ENCODE peak calls at places on chromosomes 5 and 9, in nine cellular contexts. V, P, T, I, O, H, E, M and Y are unnamed samples. For H3K9me3, the result is how much of the 10 kb centered on the place peaks cover.

GRCh38 chr9:137218754-137219271 is 3.2 kb downstream of the RNF208 start:
- DNase-seq in V (no peak), P (no peak), T (peak), I (no peak), O (peak), H (no peak), E (no peak), M (no peak), Y (peak)

GRCh38 chr9:124652203-124652992 is 118.7 kb downstream of the NR6A1 start:
- DNase-seq in V (peak), P (no peak), T (no peak), I (no peak), O (peak), H (peak), E (peak), M (no peak), Y (peak)

GRCh38 chr5:3694819-3695218 is 99.2 kb downstream of the IRX1 start:
- DNase-seq in V (no peak), P (no peak), T (no peak), I (no peak), O (peak), H (peak), E (no peak), M (no peak), Y (no peak)

GRCh38 chr9:124259273-124260078 is 1.7 kb downstream of the NEK6 start:
- DNase-seq in V (peak), P (peak), T (peak), I (no peak), O (peak), H (peak), E (no peak), M (peak), Y (peak)

GRCh38 chr9:93120846-93121315 is 13.2 kb downstream of the NINJ1 start:
- DNase-seq in V (peak), P (no peak), T (peak), I (no peak), O (no peak), H (no peak), E (peak), M (no peak), Y (no peak)

GRCh38 chr5:113487411-113487778 is 858 bp downstream of the MCC start:
- DNase-seq in V (no peak), P (peak), T (no peak), I (no peak), O (peak), H (peak), E (no peak), M (peak), Y (no peak)

GRCh38 chr9:107480386-107480789 is 9.2 kb downstream of the KLF4 start:
- DNase-seq in V (no peak), P (peak), T (no peak), I (no peak), O (peak), H (peak), E (peak), M (no peak), Y (no peak)

GRCh38 chr9:98924971-98925820 is 18.5 kb upstream of the COL15A1 start:
- DNase-seq in V (no peak), P (no peak), T (no peak), I (no peak), O (peak), H (no peak), E (no peak), M (no peak), Y (no peak)

GRCh38 chr9:136518623-136519022 is 27.2 kb downstream of the NOTCH1 start:
- DNase-seq in V (no peak), P (no peak), T (no peak), I (no peak), O (no peak), H (no peak), E (no peak), M (no peak), Y (no peak)

GRCh38 chr5:57976506-57976905 is 483.4 kb downstream of the PLK2 start:
- DNase-seq in V (no peak), P (no peak), T (no peak), I (no peak), O (no peak), H (no peak), E (no peak), M (no peak), Y (no peak)

GRCh38 chr5:14591548-14591947 is 10.0 kb downstream of the OTULINL start:
- DNase-seq in V (no peak), P (no peak), T (no peak), I (no peak), O (no peak), H (no peak), E (no peak), M (no peak), Y (no peak)

GRCh38 chr9:109972026-109973005 is 192.3 kb downstream of the PALM2AKAP2 start:
- DNase-seq in V (no peak), P (no peak), T (no peak), I (no peak), O (no peak), H (no peak), E (no peak), M (no peak), Y (peak)

GRCh38 chr5:151233576-151234202 is 9.8 kb upstream of the CCDC69 start:
- DNase-seq in V (no peak), P (no peak), T (no peak), I (no peak), O (no peak), H (no peak), E (no peak), M (no peak), Y (no peak)

GRCh38 chr9:131608469-131609115 is 63.3 kb downstream of the PRRT1B start:
- DNase-seq in V (peak), P (no peak), T (no peak), I (no peak), O (peak), H (peak), E (peak), M (peak), Y (peak)

GRCh38 chr5:14213813-14214585 is 70.9 kb downstream of the TRIO start:
- DNase-seq in V (no peak), P (no peak), T (no peak), I (no peak), O (no peak), H (no peak), E (no peak), M (no peak), Y (no peak)

GRCh38 chr9:126084696-126085095 is 241.9 kb upstream of the MVB12B start:
- DNase-seq in V (no peak), P (no peak), T (no peak), I (no peak), O (no peak), H (no peak), E (no peak), M (no peak), Y (no peak)

GRCh38 chr9:98536542-98537173 is 172.1 kb downstream of the GABBR2 start:
- DNase-seq in V (no peak), P (peak), T (no peak), I (no peak), O (no peak), H (no peak), E (no peak), M (no peak), Y (no peak)

GRCh38 chr9:105054488-105054887 is 126.5 kb upstream of the ABCA1 start:
- DNase-seq in V (no peak), P (no peak), T (no peak), I (no peak), O (peak), H (peak), E (no peak), M (no peak), Y (no peak)

DNA sequence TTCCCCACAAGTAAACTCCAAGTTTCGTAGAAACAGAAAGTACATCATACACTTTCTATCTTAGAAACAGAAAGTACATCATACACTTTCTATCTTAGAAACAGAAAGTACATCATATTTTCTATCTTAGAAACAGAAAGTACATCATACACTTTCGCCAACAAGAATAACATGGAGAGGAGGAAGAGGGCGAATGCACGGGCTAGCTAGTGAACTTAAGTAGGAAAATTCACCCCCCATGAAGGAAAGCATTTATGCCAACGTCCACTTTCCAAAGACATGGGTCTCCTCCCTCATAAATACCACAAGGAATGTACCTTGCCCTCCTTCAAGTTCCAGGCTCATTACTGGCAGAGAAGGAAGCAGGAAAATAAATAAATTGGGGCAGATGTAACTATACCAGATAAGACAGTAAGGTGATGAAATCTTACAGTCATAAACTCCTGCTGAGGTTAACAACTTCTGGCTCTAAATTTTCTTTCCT is 64.7 kb downstream of the FRMD3 start:
- DNase-seq in V (no peak), P (no peak), T (no peak), I (no peak), O (no peak), H (no peak), E (no peak), M (no peak), Y (no peak)
- H3K4me3 ChIP-seq in V (peak), P (no peak), T (peak), I (peak), O (no peak), H (no peak), E (no peak), M (no peak), Y (no peak)

DNA sequence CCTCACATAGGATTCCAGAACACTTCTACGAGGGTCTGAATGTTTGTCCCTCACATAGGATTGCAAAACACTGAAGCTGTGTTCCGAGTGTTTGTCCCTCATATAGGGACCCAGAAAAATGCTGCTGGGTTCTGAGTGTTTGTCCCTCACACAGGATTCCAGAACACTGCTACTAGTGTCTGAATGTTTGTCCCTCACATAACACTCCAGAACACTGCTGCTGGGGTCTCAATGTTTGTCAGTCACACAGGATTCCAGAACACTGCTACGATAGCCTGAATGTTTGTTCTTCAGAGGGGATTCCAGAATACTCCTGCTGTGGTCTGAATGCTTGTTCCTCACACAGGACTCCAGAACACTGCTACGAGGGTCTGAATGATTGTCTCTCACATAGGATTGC is 218.7 kb downstream of the FOXD4L6 start:
- DNase-seq in V (no peak), P (no peak), T (no peak), I (no peak), O (no peak), H (no peak), E (no peak), M (no peak), Y (no peak)
- H3K9me3 ChIP-seq in V (half or more), P (under half), T (half or more), I (half or more), O (under half), H (under half), E (under half), M (under half), Y (under half)

DNA sequence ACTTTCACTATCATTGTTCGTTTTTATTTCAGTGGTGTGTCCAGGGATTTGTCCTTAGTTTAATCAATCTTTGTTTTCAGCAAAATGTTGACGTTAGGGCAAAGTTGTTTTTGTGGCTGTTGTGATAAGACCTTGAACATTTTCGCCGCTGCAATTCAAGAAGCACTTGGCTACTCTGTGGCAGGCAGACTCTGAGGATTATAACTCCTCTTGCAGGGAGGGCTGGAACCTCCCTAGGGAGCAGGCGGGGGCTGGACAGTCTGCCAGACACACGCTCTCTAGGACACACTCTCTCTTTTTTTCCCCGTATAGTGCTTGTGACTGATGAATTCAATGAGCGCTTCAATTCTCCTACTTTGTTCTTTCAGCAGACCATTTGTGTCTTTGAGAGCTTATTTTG is 252.9 kb downstream of the FBXL7 start:
- DNase-seq in V (peak), P (no peak), T (no peak), I (no peak), O (peak), H (no peak), E (no peak), M (no peak), Y (peak)
- H3K4me3 ChIP-seq in V (peak), P (no peak), T (no peak), I (no peak), O (peak), H (no peak), E (no peak), M (no peak), Y (peak)

GRCh38 chr5:60514152-60514551 is 185.8 kb downstream of the DEPDC1B start:
- DNase-seq in V (no peak), P (no peak), T (no peak), I (no peak), O (no peak), H (no peak), E (no peak), M (no peak), Y (no peak)

GRCh38 chr5:60510663-60511062 is 189.3 kb downstream of the DEPDC1B start:
- DNase-seq in V (no peak), P (no peak), T (no peak), I (no peak), O (no peak), H (no peak), E (no peak), M (no peak), Y (no peak)

GRCh38 chr5:60507687-60508086 is 192.3 kb downstream of the DEPDC1B start:
- DNase-seq in V (no peak), P (no peak), T (no peak), I (no peak), O (no peak), H (no peak), E (no peak), M (no peak), Y (no peak)

GRCh38 chr5:60509519-60509918 is 190.4 kb downstream of the DEPDC1B start:
- DNase-seq in V (no peak), P (no peak), T (no peak), I (no peak), O (no peak), H (no peak), E (no peak), M (no peak), Y (no peak)

DNA sequence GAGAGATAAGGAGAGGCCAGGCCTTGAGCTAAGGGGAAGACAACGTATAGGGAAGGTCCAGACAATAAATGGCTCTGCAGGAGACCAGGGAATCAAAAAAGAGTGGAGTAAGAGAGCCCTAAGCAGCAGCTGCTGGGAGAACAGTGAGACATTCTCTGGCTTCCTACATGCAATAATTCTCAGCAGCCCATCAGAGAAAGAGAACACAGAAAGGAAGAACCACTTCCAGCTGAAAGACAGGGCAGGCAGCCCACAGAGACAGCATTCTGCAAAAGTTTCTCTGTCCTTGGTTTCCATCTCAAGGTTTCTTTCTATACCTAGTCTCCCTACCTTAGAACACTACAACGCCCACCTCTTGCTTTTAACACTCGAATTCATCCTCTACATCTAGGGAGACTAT is 189.9 kb downstream of the DEPDC1B start:
- DNase-seq in V (no peak), P (no peak), T (no peak), I (no peak), O (no peak), H (no peak), E (no peak), M (no peak), Y (no peak)
- H3K9me3 ChIP-seq in V (under half), P (under half), T (under half), I (under half), O (under half), H (under half), E (under half), M (under half), Y (under half)

GRCh38 chr5:137075163-137075970 is 423.8 kb downstream of the SPOCK1 start:
- DNase-seq in V (peak), P (peak), T (peak), I (no peak), O (peak), H (peak), E (peak), M (peak), Y (peak)
- H3K4me3 ChIP-seq in V (no peak), P (no peak), T (no peak), I (no peak), O (no peak), H (no peak), E (no peak), M (no peak), Y (no peak)

GRCh38 chr5:165876538-165876937 is 2371.1 kb downstream of the MAT2B start:
- DNase-seq in V (no peak), P (no peak), T (no peak), I (no peak), O (no peak), H (no peak), E (no peak), M (no peak), Y (no peak)

GRCh38 chr5:165869066-165869465 is 2363.6 kb downstream of the MAT2B start:
- DNase-seq in V (no peak), P (no peak), T (no peak), I (no peak), O (no peak), H (no peak), E (no peak), M (no peak), Y (no peak)

DNA sequence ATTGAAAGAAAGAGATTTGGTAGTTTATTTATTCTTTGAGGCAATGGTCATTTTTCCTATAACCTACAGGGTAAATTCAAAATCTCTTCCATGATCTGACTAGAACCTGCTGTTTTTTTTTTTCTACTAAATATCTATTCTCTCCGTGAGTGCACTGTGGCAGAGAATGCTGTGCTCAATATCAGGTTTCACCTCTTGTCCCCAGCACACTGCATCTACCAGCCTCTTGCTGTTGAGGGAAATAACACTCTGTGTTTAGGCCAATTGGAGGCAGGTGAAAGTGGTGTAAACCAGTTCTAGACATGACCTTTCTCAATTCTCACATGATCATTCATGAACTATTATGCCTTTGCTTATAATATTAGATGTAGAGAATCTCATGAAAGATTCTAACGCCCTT is 2365.9 kb downstream of the MAT2B start:
- DNase-seq in V (no peak), P (no peak), T (no peak), I (no peak), O (no peak), H (no peak), E (no peak), M (no peak), Y (no peak)
- H3K9me3 ChIP-seq in V (under half), P (under half), T (under half), I (under half), O (under half), H (under half), E (under half), M (under half), Y (under half)